ENCODE peak calls at places on chromosomes 4 and X, in nine cellular contexts. K, T, X, B, M, S, G, L and D are unnamed samples.

GRCh38 chrX:23008431-23009099 is 8.8 kb downstream of the DDX53 start:
- DNase-seq in K (no peak), T (peak), X (peak), B (peak), M (no peak), S (no peak), G (peak), L (no peak), D (peak)

GRCh38 chr4:174631901-174632758 is 109.8 kb upstream of the HPGD start:
- DNase-seq in K (no peak), T (peak), X (peak), B (peak), M (peak), S (no peak), G (peak), L (no peak), D (peak)

GRCh38 chr4:119233750-119234149 is 21.2 kb downstream of the USP53 start:
- DNase-seq in K (no peak), T (no peak), X (peak), B (peak), M (no peak), S (no peak), G (no peak), L (no peak), D (peak)

GRCh38 chrX:86806786-86807185 is 658.5 kb downstream of the DACH2 start:
- DNase-seq in K (no peak), T (no peak), X (peak), B (no peak), M (no peak), S (no peak), G (no peak), L (no peak), D (peak)

GRCh38 chrX:69968956-69969355 is 80.8 kb downstream of the AWAT2 start:
- DNase-seq in K (peak), T (no peak), X (no peak), B (peak), M (peak), S (no peak), G (no peak), L (no peak), D (no peak)

GRCh38 chrX:16436348-16437188 is 213.4 kb upstream of the S100G start:
- DNase-seq in K (peak), T (peak), X (peak), B (peak), M (peak), S (peak), G (peak), L (peak), D (peak)

GRCh38 chrX:67317725-67318124 is 226.1 kb upstream of the AR start:
- DNase-seq in K (no peak), T (no peak), X (no peak), B (no peak), M (no peak), S (no peak), G (no peak), L (no peak), D (no peak)

GRCh38 chr4:3481783-3482397 is 18.8 kb downstream of the DOK7 start:
- DNase-seq in K (no peak), T (no peak), X (no peak), B (no peak), M (no peak), S (no peak), G (no peak), L (no peak), D (no peak)

GRCh38 chr4:130825283-130825682 is 1729.3 kb downstream of the C4orf33 start:
- DNase-seq in K (no peak), T (no peak), X (no peak), B (no peak), M (no peak), S (no peak), G (no peak), L (no peak), D (no peak)

GRCh38 chr4:8340721-8341680 is 71.4 kb downstream of the HTRA3 start:
- DNase-seq in K (peak), T (no peak), X (no peak), B (peak), M (no peak), S (peak), G (peak), L (no peak), D (no peak)

GRCh38 chr4:41985151-41985550 is 3.6 kb downstream of the DCAF4L1 start:
- DNase-seq in K (no peak), T (no peak), X (no peak), B (no peak), M (no peak), S (no peak), G (no peak), L (no peak), D (no peak)

GRCh38 chrX:65941775-65942174 is 98.1 kb downstream of the VSIG4 start:
- DNase-seq in K (no peak), T (no peak), X (no peak), B (no peak), M (no peak), S (no peak), G (no peak), L (no peak), D (no peak)

GRCh38 chrX:22090181-22090580 is 58.1 kb downstream of the PHEX start:
- DNase-seq in K (no peak), T (peak), X (no peak), B (peak), M (no peak), S (no peak), G (peak), L (no peak), D (no peak)

GRCh38 chr4:67451464-67451863 is 93.8 kb downstream of the CENPC start:
- DNase-seq in K (no peak), T (no peak), X (no peak), B (no peak), M (no peak), S (no peak), G (no peak), L (no peak), D (no peak)

GRCh38 chrX:137354851-137355250 is 211.1 kb upstream of the ZIC3 start:
- DNase-seq in K (no peak), T (no peak), X (no peak), B (no peak), M (no peak), S (no peak), G (no peak), L (no peak), D (no peak)

GRCh38 chr4:23631255-23631950 is 258.4 kb downstream of the PPARGC1A start:
- DNase-seq in K (no peak), T (no peak), X (no peak), B (no peak), M (no peak), S (peak), G (no peak), L (no peak), D (no peak)

GRCh38 chr4:110046588-110047049 is 133.9 kb downstream of the EGF start:
- DNase-seq in K (no peak), T (peak), X (peak), B (no peak), M (no peak), S (no peak), G (peak), L (no peak), D (no peak)

GRCh38 chrX:131621650-131622049 is 77.8 kb downstream of the OR13H1 start:
- DNase-seq in K (no peak), T (no peak), X (no peak), B (no peak), M (no peak), S (no peak), G (no peak), L (no peak), D (no peak)

GRCh38 chr4:78923459-78924312 is 15.6 kb downstream of the PAQR3 start:
- DNase-seq in K (no peak), T (no peak), X (no peak), B (peak), M (no peak), S (no peak), G (no peak), L (no peak), D (peak)

GRCh38 chr4:70634482-70634881 is 5.9 kb downstream of the ENAM start:
- DNase-seq in K (no peak), T (no peak), X (no peak), B (no peak), M (no peak), S (no peak), G (no peak), L (no peak), D (no peak)

GRCh38 chrX:38870386-38870895 is 69.2 kb downstream of the MID1IP1 start:
- DNase-seq in K (no peak), T (no peak), X (no peak), B (no peak), M (no peak), S (no peak), G (no peak), L (no peak), D (peak)

GRCh38 chr4:52751349-52751911 is at the start of gene ERVMER34-1:
- DNase-seq in K (peak), T (peak), X (peak), B (peak), M (peak), S (peak), G (peak), L (peak), D (no peak)

GRCh38 chrX:262391-262909 is 18.7 kb upstream of the PLCXD1 start:
- DNase-seq in K (no peak), T (no peak), X (no peak), B (no peak), M (no peak), S (no peak), G (no peak), L (no peak), D (no peak)

GRCh38 chr4:176230827-176231226 is 35.4 kb upstream of the SPATA4 start:
- DNase-seq in K (no peak), T (peak), X (no peak), B (no peak), M (no peak), S (no peak), G (no peak), L (no peak), D (no peak)

GRCh38 chrX:132480581-132481203 is 8.1 kb downstream of the MBNL3 start:
- DNase-seq in K (no peak), T (peak), X (no peak), B (peak), M (peak), S (peak), G (peak), L (no peak), D (peak)

GRCh38 chrX:105221374-105221773 is 880 bp upstream of the TEX13A start:
- DNase-seq in K (no peak), T (no peak), X (no peak), B (no peak), M (no peak), S (no peak), G (no peak), L (no peak), D (peak)

GRCh38 chr4:4853371-4853823 is 6.1 kb upstream of the MSX1 start:
- DNase-seq in K (no peak), T (no peak), X (peak), B (no peak), M (no peak), S (no peak), G (no peak), L (no peak), D (no peak)

GRCh38 chr4:661856-662761 is 12.0 kb downstream of the ATP5ME start:
- DNase-seq in K (no peak), T (no peak), X (no peak), B (no peak), M (no peak), S (no peak), G (no peak), L (no peak), D (no peak)

GRCh38 chr4:664713-665231 is 9.3 kb downstream of the ATP5ME start:
- DNase-seq in K (no peak), T (no peak), X (no peak), B (no peak), M (no peak), S (no peak), G (no peak), L (no peak), D (no peak)

GRCh38 chr4:663046-663437 is 11.0 kb downstream of the ATP5ME start:
- DNase-seq in K (no peak), T (no peak), X (no peak), B (no peak), M (no peak), S (no peak), G (no peak), L (no peak), D (no peak)

GRCh38 chr4:665381-665750 is 8.7 kb downstream of the ATP5ME start:
- DNase-seq in K (no peak), T (no peak), X (no peak), B (no peak), M (no peak), S (no peak), G (no peak), L (no peak), D (no peak)

GRCh38 chr4:663438-664428 is 10.3 kb downstream of the ATP5ME start:
- DNase-seq in K (peak), T (no peak), X (peak), B (no peak), M (no peak), S (peak), G (no peak), L (no peak), D (peak)
- TF ChIP-seq CTCF in K (no peak), T (no peak), X (peak), B (no peak), M (no peak), S (no peak), G (no peak), L (no peak), D (no peak)

GRCh38 chr4:140081582-140082398 is 72.2 kb downstream of the MAML3 start:
- DNase-seq in K (no peak), T (peak), X (no peak), B (no peak), M (no peak), S (no peak), G (no peak), L (no peak), D (no peak)

GRCh38 chr4:140084426-140084825 is 69.6 kb downstream of the MAML3 start:
- DNase-seq in K (no peak), T (no peak), X (no peak), B (no peak), M (no peak), S (no peak), G (no peak), L (no peak), D (no peak)

GRCh38 chr4:140083320-140083719 is 70.7 kb downstream of the MAML3 start:
- DNase-seq in K (no peak), T (no peak), X (no peak), B (no peak), M (no peak), S (no peak), G (peak), L (no peak), D (no peak)

GRCh38 chr4:140080883-140081282 is 73.1 kb downstream of the MAML3 start:
- DNase-seq in K (no peak), T (peak), X (no peak), B (no peak), M (no peak), S (no peak), G (no peak), L (no peak), D (no peak)

DNA sequence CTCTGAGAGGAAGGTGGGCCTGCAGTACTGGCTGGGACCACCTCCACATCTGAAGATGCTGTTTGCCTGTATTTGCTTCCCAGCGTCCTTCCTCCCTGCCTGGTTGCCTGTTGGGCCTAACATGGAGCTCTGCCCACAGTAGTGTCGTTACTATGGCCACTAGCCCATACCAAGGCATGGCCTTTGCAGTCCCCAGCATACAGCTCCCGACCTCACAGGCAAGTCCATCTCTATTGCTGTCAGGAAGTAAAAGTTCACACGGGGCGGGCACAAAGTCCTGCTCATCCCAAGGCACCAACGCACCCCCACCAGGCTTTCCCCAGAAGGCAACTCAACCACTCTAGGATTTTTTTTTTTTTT is 71.6 kb downstream of the MAML3 start:
- DNase-seq in K (no peak), T (no peak), X (peak), B (no peak), M (no peak), S (no peak), G (no peak), L (no peak), D (no peak)
- TF ChIP-seq CTCF in K (no peak), T (no peak), X (no peak), B (no peak), M (no peak), S (no peak), G (no peak), L (no peak), D (no peak)

GRCh38 chrX:71871367-71871766 is 39.3 kb upstream of the NHSL2 start:
- DNase-seq in K (no peak), T (peak), X (no peak), B (peak), M (no peak), S (no peak), G (no peak), L (no peak), D (no peak)

GRCh38 chrX:71867680-71868079 is 43.0 kb upstream of the NHSL2 start:
- DNase-seq in K (no peak), T (no peak), X (no peak), B (no peak), M (no peak), S (no peak), G (no peak), L (no peak), D (no peak)

GRCh38 chrX:71873459-71873833 is 37.2 kb upstream of the NHSL2 start:
- DNase-seq in K (no peak), T (no peak), X (no peak), B (no peak), M (no peak), S (no peak), G (no peak), L (no peak), D (no peak)

GRCh38 chrX:71872542-71873458 is 37.8 kb upstream of the NHSL2 start:
- DNase-seq in K (no peak), T (no peak), X (no peak), B (no peak), M (no peak), S (no peak), G (no peak), L (no peak), D (no peak)

DNA sequence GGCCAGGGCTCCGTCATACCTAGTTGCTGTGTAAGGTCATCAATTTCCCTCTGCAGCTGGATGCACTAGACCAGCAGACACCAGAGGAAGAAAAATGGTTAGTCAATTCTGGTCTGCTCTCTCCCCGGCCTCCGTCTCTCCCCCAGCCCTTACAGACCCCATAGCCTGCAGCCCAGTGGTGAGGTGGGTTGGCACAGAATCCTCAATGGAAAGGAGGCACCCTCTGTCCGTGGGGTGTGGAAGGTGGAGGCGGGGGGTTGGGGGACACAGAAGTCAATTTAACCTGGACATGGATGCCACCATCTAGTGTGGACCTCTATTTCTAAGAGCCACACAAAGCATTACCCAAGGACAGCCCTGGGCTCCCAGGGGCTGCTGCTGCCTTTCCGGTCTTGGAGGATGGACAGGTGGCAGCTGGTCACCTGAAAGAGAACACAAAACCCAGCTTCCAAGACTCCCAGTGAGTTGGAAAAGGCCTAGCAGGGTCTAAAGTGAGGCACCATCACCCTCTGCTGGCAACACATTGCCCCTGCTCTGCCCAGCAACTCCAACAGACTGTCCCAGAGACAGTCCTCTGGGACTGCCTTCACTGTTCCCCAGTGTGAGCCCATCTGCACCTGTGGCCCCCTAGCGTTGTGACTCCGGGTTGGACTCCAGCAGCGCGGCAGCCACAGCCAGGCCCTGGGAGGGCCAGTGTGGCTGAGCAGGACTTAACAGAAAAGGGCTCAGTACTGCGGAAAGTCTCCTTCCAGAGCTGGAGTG is 40.1 kb upstream of the NHSL2 start:
- DNase-seq in K (no peak), T (peak), X (no peak), B (peak), M (no peak), S (peak), G (no peak), L (no peak), D (peak)
- TF ChIP-seq CTCF in K (no peak), T (peak), X (peak), B (peak), M (no peak), S (no peak), G (peak), L (no peak), D (peak)

GRCh38 chr4:40980318-40980883 is 230.6 kb downstream of the NSUN7 start:
- DNase-seq in K (no peak), T (no peak), X (no peak), B (peak), M (no peak), S (peak), G (peak), L (no peak), D (peak)
- TF ChIP-seq CTCF in K (peak), T (peak), X (peak), B (peak), M (peak), S (no peak), G (peak), L (peak), D (peak)

DNA sequence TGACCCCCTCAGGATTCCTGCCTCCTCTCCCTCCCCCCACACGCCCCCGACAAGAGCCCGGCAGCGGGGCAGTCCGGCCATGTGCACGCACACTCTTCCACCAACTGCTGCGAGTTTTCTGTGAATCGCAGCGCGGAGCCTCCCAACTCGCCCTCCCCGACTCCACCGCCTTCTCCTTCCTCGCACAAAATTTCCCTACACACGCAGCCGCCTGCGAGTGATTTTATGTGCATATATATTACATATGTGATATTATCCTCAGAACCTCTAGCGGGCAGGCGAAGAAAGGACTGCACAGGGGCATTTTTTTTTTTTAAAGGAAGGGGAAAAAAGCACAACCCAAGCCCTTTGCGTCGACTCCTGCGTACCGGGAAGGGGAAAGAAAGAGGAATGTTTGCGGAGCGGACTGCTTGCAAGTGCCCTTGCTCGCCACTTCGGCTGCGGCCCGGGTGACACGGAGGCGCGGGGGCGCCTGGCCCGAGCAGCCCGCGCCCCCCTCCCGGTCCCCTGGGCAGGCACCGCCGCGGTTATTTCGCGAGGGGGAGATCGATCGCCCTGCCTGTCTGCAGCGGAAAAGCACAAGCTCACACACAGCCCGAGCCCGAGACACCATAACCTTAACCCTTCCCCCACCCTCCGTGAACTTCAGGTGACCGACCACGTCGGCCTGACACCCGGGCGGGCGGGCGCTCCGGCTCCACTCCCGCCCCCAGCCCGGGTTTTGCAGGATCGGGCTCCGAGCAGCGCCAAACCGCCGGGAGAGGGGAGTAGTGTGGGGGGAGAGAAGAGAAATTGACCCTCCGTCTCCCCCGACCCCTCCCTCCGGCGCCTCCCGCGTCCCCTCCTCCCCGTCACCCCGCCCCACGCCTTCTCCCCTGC is 2.2 kb downstream of the ZNF827 start:
- DNase-seq in K (peak), T (peak), X (peak), B (peak), M (peak), S (peak), G (peak), L (peak), D (peak)
- TF ChIP-seq CTCF in K (peak), T (peak), X (peak), B (peak), M (no peak), S (peak), G (peak), L (no peak), D (no peak)

GRCh38 chrX:63918611-63919010 is 133.6 kb upstream of the ARHGEF9 start:
- DNase-seq in K (no peak), T (peak), X (no peak), B (no peak), M (no peak), S (no peak), G (peak), L (no peak), D (peak)
- TF ChIP-seq CTCF in K (no peak), T (no peak), X (no peak), B (no peak), M (no peak), S (no peak), G (peak), L (no peak), D (peak)